ENCODE peak calls at places on chromosomes 5 and 9, in five cellular contexts. One of them, this sample, is unnamed.
A peak's percentile ranks its signal among the peaks of the same experiment; 100 is the strongest.

GRCh38 chr5:136810198-136810823 is 445.0 kb upstream of the TRPC7 start:
- DNase-seq in HL-60: no peak
- DNase-seq in HepG2: no peak
- DNase-seq in HCT116: no peak
- DNase-seq in suprapubic skin: no peak
- DNase-seq in this sample: no peak

GRCh38 chr9:129026442-129027223 is 1.5 kb downstream of the SH3GLB2 start:
- DNase-seq in suprapubic skin: no peak
- DNase-seq in HL-60: no peak
- DNase-seq in HCT116: no peak
- DNase-seq in HepG2: peak; percentile 20
- DNase-seq in this sample: peak; percentile 48

GRCh38 chr9:79623799-79624721 is 52.3 kb downstream of the TLE4 start:
- DNase-seq in HCT116: no peak
- DNase-seq in HepG2: peak; percentile 4
- DNase-seq in HL-60: peak; percentile 85
- DNase-seq in suprapubic skin: no peak
- DNase-seq in this sample: no peak

GRCh38 chr5:179378441-179379271 is 33.4 kb upstream of the ADAMTS2 start:
- DNase-seq in HL-60: no peak
- DNase-seq in HepG2: no peak
- DNase-seq in suprapubic skin: peak; percentile 60
- DNase-seq in HCT116: no peak
- DNase-seq in this sample: no peak

GRCh38 chr9:130240410-130241197 is 25.0 kb upstream of the HMCN2 start:
- DNase-seq in HL-60: peak; percentile 87
- DNase-seq in HCT116: peak; percentile 53
- DNase-seq in HepG2: peak; percentile 72
- DNase-seq in suprapubic skin: no peak
- DNase-seq in this sample: no peak

GRCh38 chr9:134629586-134630392 is 11.8 kb upstream of the COL5A1 start:
- DNase-seq in HepG2: no peak
- DNase-seq in HCT116: no peak
- DNase-seq in suprapubic skin: peak; percentile 69
- DNase-seq in HL-60: no peak
- DNase-seq in this sample: no peak

GRCh38 chr5:54520438-54520846 is 2.9 kb downstream of the SNX18 start:
- DNase-seq in HCT116: no peak
- DNase-seq in suprapubic skin: no peak
- DNase-seq in HL-60: peak; percentile 38
- DNase-seq in HepG2: no peak
- DNase-seq in this sample: no peak

GRCh38 chr5:176904276-176904675 is 5.1 kb upstream of the HK3 start:
- DNase-seq in HepG2: no peak
- DNase-seq in HCT116: no peak
- DNase-seq in HL-60: no peak
- DNase-seq in suprapubic skin: no peak
- DNase-seq in this sample: no peak

GRCh38 chr9:16267336-16268036 is 603.0 kb downstream of the BNC2 start:
- DNase-seq in HCT116: no peak
- DNase-seq in HL-60: no peak
- DNase-seq in suprapubic skin: no peak
- DNase-seq in HepG2: peak; percentile 53
- DNase-seq in this sample: peak; percentile 39

GRCh38 chr5:169626779-169627178 is 10.3 kb upstream of the DOCK2 start:
- DNase-seq in HL-60: no peak
- DNase-seq in HCT116: no peak
- DNase-seq in suprapubic skin: no peak
- DNase-seq in HepG2: no peak
- DNase-seq in this sample: no peak

GRCh38 chr9:136079916-136080246 is 15.2 kb downstream of the NACC2 start:
- DNase-seq in HCT116: no peak
- DNase-seq in HL-60: peak; percentile 41
- DNase-seq in suprapubic skin: no peak
- DNase-seq in HepG2: no peak
- DNase-seq in this sample: no peak

GRCh38 chr9:37904647-37905505 is 949 bp upstream of the SLC25A51 start:
- DNase-seq in suprapubic skin: peak; percentile 72
- DNase-seq in HCT116: no peak
- DNase-seq in HepG2: no peak
- DNase-seq in HL-60: no peak
- DNase-seq in this sample: no peak

GRCh38 chr5:133980652-133981051 is 12.2 kb upstream of the C5orf15 start:
- DNase-seq in suprapubic skin: no peak
- DNase-seq in HepG2: no peak
- DNase-seq in HL-60: no peak
- DNase-seq in HCT116: no peak
- DNase-seq in this sample: no peak

GRCh38 chr5:37133939-37134338 is 115.2 kb downstream of the CPLANE1 start:
- DNase-seq in HCT116: no peak
- DNase-seq in suprapubic skin: no peak
- DNase-seq in HL-60: no peak
- DNase-seq in HepG2: no peak
- DNase-seq in this sample: no peak

GRCh38 chr5:148457183-148457620 is 73.4 kb downstream of the FBXO38 start:
- DNase-seq in HepG2: no peak
- DNase-seq in suprapubic skin: no peak
- DNase-seq in HL-60: peak; percentile 21
- DNase-seq in HCT116: no peak
- DNase-seq in this sample: no peak

GRCh38 chr5:5795074-5795779 is 372.8 kb downstream of the ICE1 start:
- DNase-seq in suprapubic skin: no peak
- DNase-seq in HL-60: no peak
- DNase-seq in HepG2: no peak
- DNase-seq in HCT116: no peak
- DNase-seq in this sample: no peak

GRCh38 chr5:170296036-170296934 is 1.3 kb downstream of the LCP2 start:
- DNase-seq in HCT116: no peak
- DNase-seq in HL-60: peak; percentile 14
- DNase-seq in HepG2: no peak
- DNase-seq in suprapubic skin: no peak
- DNase-seq in this sample: no peak

GRCh38 chr9:135230386-135230765 is 142.9 kb downstream of the OLFM1 start:
- DNase-seq in HL-60: no peak
- DNase-seq in HCT116: no peak
- DNase-seq in HepG2: no peak
- DNase-seq in suprapubic skin: peak; percentile 71
- DNase-seq in this sample: no peak

GRCh38 chr9:98801562-98801961 is 5.2 kb upstream of the ANKS6 start:
- DNase-seq in HL-60: no peak
- DNase-seq in suprapubic skin: no peak
- DNase-seq in HCT116: no peak
- DNase-seq in HepG2: no peak
- DNase-seq in this sample: no peak

GRCh38 chr5:65776707-65777141 is 54.7 kb downstream of the NLN start:
- DNase-seq in HCT116: no peak
- DNase-seq in HL-60: no peak
- DNase-seq in HepG2: no peak
- DNase-seq in suprapubic skin: no peak
- DNase-seq in this sample: no peak

GRCh38 chr5:116531117-116531516 is 43.5 kb downstream of the SEMA6A start:
- DNase-seq in suprapubic skin: no peak
- DNase-seq in HL-60: no peak
- DNase-seq in HepG2: no peak
- DNase-seq in HCT116: no peak
- DNase-seq in this sample: no peak

GRCh38 chr5:116530276-116530675 is 44.3 kb downstream of the SEMA6A start:
- DNase-seq in HepG2: no peak
- DNase-seq in HL-60: no peak
- DNase-seq in HCT116: no peak
- DNase-seq in suprapubic skin: no peak
- DNase-seq in this sample: no peak

GRCh38 chr5:116528519-116529234 is 45.9 kb downstream of the SEMA6A start:
- DNase-seq in HepG2: no peak
- DNase-seq in suprapubic skin: no peak
- DNase-seq in HCT116: no peak
- DNase-seq in HL-60: no peak
- DNase-seq in this sample: no peak

GRCh38 chr5:116531635-116532034 is 43.0 kb downstream of the SEMA6A start:
- DNase-seq in HepG2: peak; percentile 12
- DNase-seq in HL-60: no peak
- DNase-seq in HCT116: no peak
- DNase-seq in suprapubic skin: no peak
- DNase-seq in this sample: no peak

DNA sequence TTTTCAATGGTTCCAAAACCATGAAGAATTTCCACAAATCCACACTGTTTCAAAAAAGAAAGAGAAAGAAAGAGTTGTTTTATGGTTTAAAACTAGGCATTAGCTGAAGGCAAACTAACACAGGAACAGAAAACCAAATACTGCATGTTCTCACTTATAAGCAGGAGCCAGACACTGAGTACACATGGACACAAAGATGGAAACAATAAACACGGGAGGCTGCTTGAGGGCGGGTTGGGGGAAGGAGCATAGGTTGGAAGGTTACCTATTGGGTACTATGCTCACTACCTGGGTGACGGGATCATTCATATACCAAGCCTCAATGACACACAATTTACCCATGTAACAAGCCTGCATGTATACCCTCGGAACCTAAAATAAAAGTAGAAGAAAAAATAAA is 45.0 kb downstream of the SEMA6A start:
- DNase-seq in HL-60: no peak
- DNase-seq in HepG2: no peak
- DNase-seq in HCT116: no peak
- DNase-seq in suprapubic skin: no peak
- DNase-seq in this sample: no peak
- H3K4me3 ChIP-seq in HL-60: no peak overlapping the region
- H3K4me3 ChIP-seq in HepG2: no peak overlapping the region
- H3K4me3 ChIP-seq in HCT116: no peak overlapping the region
- H3K4me3 ChIP-seq in suprapubic skin: no peak overlapping the region
- H3K4me3 ChIP-seq in this sample: no peak overlapping the region

GRCh38 chr9:35112257-35113020 is 3.2 kb downstream of the ATOSB start:
- DNase-seq in HL-60: no peak
- DNase-seq in HCT116: no peak
- DNase-seq in HepG2: no peak
- DNase-seq in suprapubic skin: no peak
- DNase-seq in this sample: peak; percentile 69

GRCh38 chr9:35111006-35111933 is 4.4 kb downstream of the ATOSB start:
- DNase-seq in HCT116: peak; percentile 98
- DNase-seq in suprapubic skin: peak; percentile 99
- DNase-seq in HL-60: peak; percentile 98
- DNase-seq in HepG2: peak; percentile 96
- DNase-seq in this sample: peak; percentile 99

GRCh38 chr9:35108946-35109575 is 6.1 kb upstream of the STOML2 start:
- DNase-seq in HepG2: no peak
- DNase-seq in suprapubic skin: peak; percentile 76
- DNase-seq in HL-60: peak; percentile 60
- DNase-seq in HCT116: no peak
- DNase-seq in this sample: no peak

GRCh38 chr9:35108461-35108860 is 5.5 kb upstream of the STOML2 start:
- DNase-seq in HepG2: no peak
- DNase-seq in HL-60: no peak
- DNase-seq in suprapubic skin: no peak
- DNase-seq in HCT116: no peak
- DNase-seq in this sample: no peak

DNA sequence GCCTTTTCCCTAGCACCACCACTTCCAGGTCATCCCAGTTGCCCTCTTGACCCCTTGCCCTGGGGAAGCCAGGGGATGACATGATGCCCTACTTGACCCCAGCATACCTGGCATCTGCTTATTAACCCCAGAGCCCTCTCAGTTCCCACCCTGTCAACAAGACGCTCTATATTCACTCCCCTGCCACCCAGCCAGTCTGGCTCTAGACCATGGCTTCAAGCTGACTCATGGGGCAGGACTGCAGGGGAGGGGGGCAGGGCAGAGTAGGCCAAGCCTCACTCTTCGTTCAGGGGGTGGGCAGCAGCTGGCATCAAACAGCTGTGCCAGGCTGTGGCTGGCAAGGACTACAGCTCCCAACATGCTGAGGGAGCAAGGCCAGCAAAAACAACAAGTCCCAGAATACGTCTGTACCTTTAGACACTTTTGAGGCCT is 5.3 kb downstream of the ATOSB start:
- DNase-seq in HCT116: no peak
- DNase-seq in HL-60: no peak
- DNase-seq in HepG2: no peak
- DNase-seq in suprapubic skin: peak; percentile 79
- DNase-seq in this sample: no peak
- TF ChIP-seq POLR2AphosphoS5 in HCT116: peak; percentile 12
- TF ChIP-seq POLR2AphosphoS5 in HL-60: no peak
- TF ChIP-seq POLR2AphosphoS5 in HepG2: no peak
- TF ChIP-seq POLR2AphosphoS5 in suprapubic skin: no peak
- TF ChIP-seq POLR2AphosphoS5 in this sample: no peak

GRCh38 chr5:1359713-1360112 is 14.8 kb upstream of the CLPTM1L start:
- DNase-seq in suprapubic skin: no peak
- DNase-seq in HCT116: no peak
- DNase-seq in HepG2: no peak
- DNase-seq in HL-60: no peak
- DNase-seq in this sample: no peak

GRCh38 chr5:1356873-1357787 is 12.2 kb upstream of the CLPTM1L start:
- DNase-seq in suprapubic skin: no peak
- DNase-seq in HepG2: no peak
- DNase-seq in HL-60: no peak
- DNase-seq in HCT116: no peak
- DNase-seq in this sample: no peak

GRCh38 chr5:1357946-1358725 is 13.2 kb upstream of the CLPTM1L start:
- DNase-seq in HL-60: no peak
- DNase-seq in suprapubic skin: no peak
- DNase-seq in HepG2: no peak
- DNase-seq in HCT116: no peak
- DNase-seq in this sample: no peak

GRCh38 chr5:1359031-1359645 is 14.2 kb upstream of the CLPTM1L start:
- DNase-seq in HepG2: no peak
- DNase-seq in HL-60: no peak
- DNase-seq in suprapubic skin: no peak
- DNase-seq in HCT116: no peak
- DNase-seq in this sample: no peak

DNA sequence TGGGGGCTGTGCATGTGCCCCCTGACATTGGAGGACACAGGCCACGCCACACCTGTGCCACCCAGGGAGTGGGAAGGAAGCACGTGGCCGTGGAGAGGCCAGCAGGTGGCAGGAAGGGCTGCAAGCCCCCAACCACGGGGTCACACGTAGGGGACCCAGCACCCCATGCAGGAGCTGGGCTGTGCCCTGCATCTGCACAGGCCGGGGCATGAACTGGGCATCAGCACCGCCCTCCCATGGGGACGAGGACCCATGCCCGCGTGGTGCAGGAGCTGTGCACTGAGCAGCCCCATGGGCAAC is 13.8 kb upstream of the CLPTM1L start:
- DNase-seq in HepG2: no peak
- DNase-seq in HL-60: no peak
- DNase-seq in HCT116: no peak
- DNase-seq in suprapubic skin: no peak
- DNase-seq in this sample: no peak
- H3K27me3 ChIP-seq in HepG2: peaks cover 19% of the 10 kb centered on the region
- H3K27me3 ChIP-seq in HL-60: peaks cover 10% of the 10 kb centered on the region
- H3K27me3 ChIP-seq in HCT116: peaks cover 17% of the 10 kb centered on the region
- H3K27me3 ChIP-seq in suprapubic skin: peaks cover 55% of the 10 kb centered on the region
- H3K27me3 ChIP-seq in this sample: no peaks in the 10 kb centered on the region

GRCh38 chr5:153400931-153401330 is 89.5 kb upstream of the GRIA1 start:
- DNase-seq in suprapubic skin: no peak
- DNase-seq in HL-60: no peak
- DNase-seq in HepG2: no peak
- DNase-seq in HCT116: no peak
- DNase-seq in this sample: no peak

GRCh38 chr5:153403470-153403869 is 87.0 kb upstream of the GRIA1 start:
- DNase-seq in HepG2: no peak
- DNase-seq in suprapubic skin: no peak
- DNase-seq in HCT116: no peak
- DNase-seq in HL-60: no peak
- DNase-seq in this sample: no peak

GRCh38 chr5:153402550-153402949 is 87.9 kb upstream of the GRIA1 start:
- DNase-seq in HCT116: no peak
- DNase-seq in HL-60: no peak
- DNase-seq in suprapubic skin: no peak
- DNase-seq in HepG2: no peak
- DNase-seq in this sample: no peak

GRCh38 chr5:153404747-153405146 is 85.7 kb upstream of the GRIA1 start:
- DNase-seq in HCT116: no peak
- DNase-seq in HL-60: no peak
- DNase-seq in HepG2: no peak
- DNase-seq in suprapubic skin: no peak
- DNase-seq in this sample: peak; percentile 17
- H3K4me3 ChIP-seq in HCT116: no peak overlapping the region
- H3K4me3 ChIP-seq in HL-60: no peak overlapping the region
- H3K4me3 ChIP-seq in HepG2: no peak overlapping the region
- H3K4me3 ChIP-seq in suprapubic skin: no peak overlapping the region
- H3K4me3 ChIP-seq in this sample: no peak overlapping the region

This sample was measured in upper lobe of left lung.